ENCODE peak calls at places on chromosomes 5 and 9, in ten cellular contexts. A, H, O, P, V, C, J, W, I and M are unnamed samples.

GRCh38 chr5:73626814-73627313 is 868 bp downstream of the ARHGEF28 start:
- DNase-seq in A (no peak), H (no peak), O (no peak), P (no peak), V (no peak), C (peak; percentile 37), J (no peak), W (no peak), I (no peak), M (no peak)

GRCh38 chr9:34406219-34406618 is 29.5 kb upstream of the MYORG start:
- DNase-seq in A (no peak), H (no peak), O (no peak), P (no peak), V (no peak), C (no peak), J (no peak), W (no peak), I (no peak), M (no peak)

GRCh38 chr9:124399323-124399962 is 15.8 kb downstream of the PSMB7 start:
- DNase-seq in A (no peak), H (no peak), O (peak; percentile 46), P (no peak), V (no peak), C (no peak), J (no peak), W (no peak), I (peak; percentile 77), M (no peak)

GRCh38 chr5:61768692-61769281 is 436.7 kb downstream of the ZSWIM6 start:
- DNase-seq in A (no peak), H (peak; percentile 16), O (no peak), P (no peak), V (no peak), C (no peak), J (no peak), W (no peak), I (no peak), M (peak; percentile 69)

GRCh38 chr5:158273035-158273434 is 414.1 kb upstream of the CLINT1 start:
- DNase-seq in A (no peak), H (no peak), O (no peak), P (no peak), V (no peak), C (no peak), J (no peak), W (no peak), I (no peak), M (no peak)

GRCh38 chr5:135472141-135472540 is 20.0 kb upstream of the TIFAB start:
- DNase-seq in A (peak; percentile 34), H (no peak), O (no peak), P (no peak), V (no peak), C (no peak), J (no peak), W (no peak), I (no peak), M (no peak)

GRCh38 chr5:60482301-60482700 is 217.7 kb downstream of the DEPDC1B start:
- DNase-seq in A (no peak), H (no peak), O (no peak), P (no peak), V (no peak), C (no peak), J (no peak), W (no peak), I (no peak), M (no peak)

GRCh38 chr9:95515272-95516113 is 1.3 kb downstream of the PTCH1 start:
- DNase-seq in A (peak; percentile 78), H (peak; percentile 18), O (no peak), P (no peak), V (no peak), C (peak; percentile 45), J (no peak), W (no peak), I (no peak), M (peak; percentile 55)

GRCh38 chr5:39505751-39506150 is 81.0 kb upstream of the DAB2 start:
- DNase-seq in A (no peak), H (no peak), O (peak; percentile 25), P (no peak), V (no peak), C (no peak), J (no peak), W (no peak), I (no peak), M (no peak)

GRCh38 chr5:39501403-39501802 is 76.6 kb upstream of the DAB2 start:
- DNase-seq in A (no peak), H (no peak), O (peak; percentile 52), P (peak; percentile 74), V (no peak), C (peak; percentile 57), J (no peak), W (no peak), I (peak; percentile 90), M (peak; percentile 11)

GRCh38 chr5:39500656-39501295 is 76.0 kb upstream of the DAB2 start:
- DNase-seq in A (no peak), H (no peak), O (no peak), P (no peak), V (no peak), C (no peak), J (no peak), W (no peak), I (no peak), M (no peak)

GRCh38 chr5:39503148-39503547 is 78.4 kb upstream of the DAB2 start:
- DNase-seq in A (no peak), H (no peak), O (no peak), P (peak; percentile 55), V (no peak), C (no peak), J (peak; percentile 49), W (no peak), I (peak; percentile 93), M (no peak)

GRCh38 chr5:39502704-39503103 is 77.9 kb upstream of the DAB2 start:
- DNase-seq in A (no peak), H (no peak), O (no peak), P (no peak), V (no peak), C (no peak), J (no peak), W (no peak), I (no peak), M (no peak)
- H3K4me1 ChIP-seq in A (no peaks in the 10 kb centered on the region), H (peaks cover 19% of the 10 kb centered on the region), O (peaks cover 17% of the 10 kb centered on the region), P (peaks cover 23% of the 10 kb centered on the region), V (peaks cover 50% of the 10 kb centered on the region), C (peaks cover 8% of the 10 kb centered on the region), J (peaks cover 2% of the 10 kb centered on the region), W (peaks cover 11% of the 10 kb centered on the region), I (peaks cover 18% of the 10 kb centered on the region), M (peaks cover 4% of the 10 kb centered on the region)

DNA sequence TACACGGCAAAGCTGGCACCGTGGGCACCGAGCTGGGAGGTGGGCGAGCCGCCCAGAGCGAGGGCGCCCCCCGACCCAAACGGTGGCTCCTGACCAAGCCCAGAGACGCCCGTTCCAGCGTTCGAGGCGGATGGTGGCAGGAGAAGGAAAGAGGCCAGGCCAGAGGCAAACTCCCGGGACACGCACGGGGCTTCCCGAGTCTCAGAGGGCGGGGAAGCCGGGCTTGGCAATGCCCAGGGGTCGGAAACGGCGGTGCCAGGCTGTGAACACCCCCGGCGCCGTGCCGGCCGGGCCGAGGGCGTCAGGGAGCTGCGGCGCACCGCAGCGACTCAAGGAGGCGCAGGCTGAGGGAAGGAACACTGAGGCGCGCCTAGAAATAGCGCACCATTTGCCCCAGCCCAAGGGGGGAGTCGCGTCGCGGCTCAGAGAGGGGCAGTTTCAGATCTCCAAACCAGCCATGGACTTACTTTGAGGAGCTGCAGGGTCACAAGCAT is 397 bp downstream of the SPRY4 start:
- DNase-seq in A (no peak), H (no peak), O (peak; percentile 22), P (peak; percentile 47), V (no peak), C (no peak), J (no peak), W (no peak), I (no peak), M (no peak)
- TF ChIP-seq CTCF in A (peak; percentile 25), H (no peak), O (peak; percentile 31), P (peak; percentile 26), V (peak; percentile 48), C (peak; percentile 34), J (no peak), W (no peak), I (peak; percentile 19), M (peak; percentile 25)

GRCh38 chr9:134348404-134349155 is 22.3 kb downstream of the RXRA start:
- DNase-seq in A (no peak), H (no peak), O (no peak), P (no peak), V (no peak), C (no peak), J (no peak), W (no peak), I (no peak), M (no peak)

GRCh38 chr9:134345737-134346136 is 19.5 kb downstream of the RXRA start:
- DNase-seq in A (no peak), H (no peak), O (no peak), P (no peak), V (no peak), C (no peak), J (no peak), W (no peak), I (no peak), M (no peak)

GRCh38 chr9:134347996-134348395 is 21.7 kb downstream of the RXRA start:
- DNase-seq in A (no peak), H (no peak), O (no peak), P (no peak), V (no peak), C (no peak), J (no peak), W (no peak), I (no peak), M (no peak)

GRCh38 chr9:134346151-134346550 is 19.9 kb downstream of the RXRA start:
- DNase-seq in A (no peak), H (no peak), O (no peak), P (no peak), V (no peak), C (no peak), J (no peak), W (no peak), I (no peak), M (no peak)

DNA sequence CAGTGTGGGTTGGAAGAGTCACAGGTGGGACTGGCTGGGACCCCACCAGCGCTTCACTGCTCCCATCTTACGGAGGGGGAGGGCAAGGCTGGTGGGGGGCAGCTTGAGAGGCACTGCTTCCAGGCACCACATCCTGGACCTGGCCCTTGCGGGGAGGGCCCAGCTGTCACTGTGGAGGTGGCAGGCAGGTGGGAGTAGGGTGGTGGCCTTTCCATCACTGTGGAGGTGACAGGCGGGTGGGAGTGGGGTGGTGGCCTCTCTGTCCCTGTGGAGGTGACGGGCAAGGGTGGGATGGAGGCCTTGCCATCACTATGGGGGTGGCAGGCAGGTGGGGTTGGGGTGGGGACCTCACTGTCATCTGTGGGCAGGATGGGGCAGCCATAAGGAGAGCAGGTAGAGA is 20.6 kb downstream of the RXRA start:
- DNase-seq in A (no peak), H (no peak), O (no peak), P (no peak), V (no peak), C (no peak), J (no peak), W (no peak), I (no peak), M (no peak)
- H3K4me1 ChIP-seq in A (peaks cover 25% of the 10 kb centered on the region), H (peaks cover 99% of the 10 kb centered on the region), O (peaks cover 100% of the 10 kb centered on the region), P (peaks cover 53% of the 10 kb centered on the region), V (peaks cover 100% of the 10 kb centered on the region), C (peaks cover 63% of the 10 kb centered on the region), J (peaks cover 64% of the 10 kb centered on the region), W (no peaks in the 10 kb centered on the region), I (no peaks in the 10 kb centered on the region), M (peaks cover 13% of the 10 kb centered on the region)

DNA sequence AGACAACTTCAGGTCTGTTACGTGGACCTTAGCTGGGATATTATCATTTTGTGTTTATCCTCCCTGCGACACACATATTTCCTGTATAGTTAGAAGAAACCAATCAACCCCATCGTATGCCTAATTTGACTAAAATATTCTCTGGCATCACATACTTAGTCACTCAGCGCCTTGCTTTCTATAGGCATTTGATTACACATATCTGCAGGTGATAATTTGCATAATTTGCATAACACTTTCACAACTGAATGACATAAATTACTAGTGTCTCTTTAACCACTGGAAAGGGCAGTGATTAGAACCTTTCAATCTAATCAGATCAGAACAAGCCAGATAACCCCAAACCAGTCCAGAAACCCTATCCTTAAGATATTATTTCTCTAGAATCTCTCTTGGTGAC is 390.2 kb downstream of the TLR4 start:
- DNase-seq in A (no peak), H (no peak), O (no peak), P (no peak), V (no peak), C (no peak), J (no peak), W (no peak), I (no peak), M (no peak)
- TF ChIP-seq CTCF in A (no peak), H (no peak), O (no peak), P (no peak), V (no peak), C (no peak), J (no peak), W (no peak), I (no peak), M (no peak)